ENCODE peak calls at places on chromosomes 3 and 15, in eight cellular contexts. One of them, this sample, is unnamed.

GRCh38 chr15:58165661-58166060 is 27.5 kb downstream of the AQP9 start:
- DNase-seq in omental fat pad: peak
- DNase-seq in iris pigment epithelial cell: peak
- DNase-seq in brain pericyte: no peak
- DNase-seq in AG04450: no peak
- DNase-seq in naive B cell: no peak
- DNase-seq in foreskin fibroblast: no peak
- DNase-seq in activated T-cell treated with anti-CD3 and anti-CD28 coated beads, Interleukin-2, amount 50 U/mL, for 72 hours: no peak
- DNase-seq in this sample: peak

GRCh38 chr3:138493804-138494606 is 59.6 kb downstream of the ESYT3 start:
- DNase-seq in omental fat pad: no peak
- DNase-seq in foreskin fibroblast: peak
- DNase-seq in activated T-cell treated with anti-CD3 and anti-CD28 coated beads, Interleukin-2, amount 50 U/mL, for 72 hours: no peak
- DNase-seq in AG04450: peak
- DNase-seq in brain pericyte: no peak
- DNase-seq in iris pigment epithelial cell: peak
- DNase-seq in naive B cell: no peak
- DNase-seq in this sample: no peak

GRCh38 chr3:35200056-35200455 is 439.3 kb upstream of the ARPP21 start:
- DNase-seq in iris pigment epithelial cell: peak
- DNase-seq in activated T-cell treated with anti-CD3 and anti-CD28 coated beads, Interleukin-2, amount 50 U/mL, for 72 hours: no peak
- DNase-seq in naive B cell: no peak
- DNase-seq in foreskin fibroblast: no peak
- DNase-seq in brain pericyte: no peak
- DNase-seq in AG04450: no peak
- DNase-seq in omental fat pad: no peak
- DNase-seq in this sample: peak

GRCh38 chr3:69120879-69121464 is 1.4 kb downstream of the LMOD3 start:
- DNase-seq in iris pigment epithelial cell: peak
- DNase-seq in activated T-cell treated with anti-CD3 and anti-CD28 coated beads, Interleukin-2, amount 50 U/mL, for 72 hours: peak
- DNase-seq in omental fat pad: peak
- DNase-seq in brain pericyte: peak
- DNase-seq in naive B cell: peak
- DNase-seq in AG04450: peak
- DNase-seq in foreskin fibroblast: peak
- DNase-seq in this sample: peak

GRCh38 chr15:34335176-34335575 is 2.4 kb downstream of the SLC12A6 start:
- DNase-seq in brain pericyte: no peak
- DNase-seq in foreskin fibroblast: peak
- DNase-seq in naive B cell: peak
- DNase-seq in omental fat pad: no peak
- DNase-seq in activated T-cell treated with anti-CD3 and anti-CD28 coated beads, Interleukin-2, amount 50 U/mL, for 72 hours: no peak
- DNase-seq in AG04450: no peak
- DNase-seq in iris pigment epithelial cell: peak
- DNase-seq in this sample: no peak

GRCh38 chr3:44509985-44510360 is 32.5 kb upstream of the ZNF445 start:
- DNase-seq in naive B cell: peak
- DNase-seq in brain pericyte: no peak
- DNase-seq in AG04450: no peak
- DNase-seq in foreskin fibroblast: no peak
- DNase-seq in omental fat pad: no peak
- DNase-seq in iris pigment epithelial cell: peak
- DNase-seq in activated T-cell treated with anti-CD3 and anti-CD28 coated beads, Interleukin-2, amount 50 U/mL, for 72 hours: no peak
- DNase-seq in this sample: no peak

GRCh38 chr15:29788433-29789034 is 33.7 kb downstream of the TJP1 start:
- DNase-seq in naive B cell: no peak
- DNase-seq in AG04450: no peak
- DNase-seq in omental fat pad: no peak
- DNase-seq in activated T-cell treated with anti-CD3 and anti-CD28 coated beads, Interleukin-2, amount 50 U/mL, for 72 hours: no peak
- DNase-seq in foreskin fibroblast: no peak
- DNase-seq in brain pericyte: no peak
- DNase-seq in iris pigment epithelial cell: no peak
- DNase-seq in this sample: peak

GRCh38 chr3:117989982-117990381 is 1044.7 kb downstream of the IGSF11 start:
- DNase-seq in brain pericyte: no peak
- DNase-seq in omental fat pad: no peak
- DNase-seq in iris pigment epithelial cell: no peak
- DNase-seq in foreskin fibroblast: no peak
- DNase-seq in activated T-cell treated with anti-CD3 and anti-CD28 coated beads, Interleukin-2, amount 50 U/mL, for 72 hours: no peak
- DNase-seq in naive B cell: no peak
- DNase-seq in AG04450: no peak
- DNase-seq in this sample: no peak

GRCh38 chr3:17140670-17141505 is 256.1 kb downstream of the PLCL2 start:
- DNase-seq in omental fat pad: no peak
- DNase-seq in iris pigment epithelial cell: peak
- DNase-seq in naive B cell: no peak
- DNase-seq in foreskin fibroblast: no peak
- DNase-seq in brain pericyte: no peak
- DNase-seq in AG04450: no peak
- DNase-seq in activated T-cell treated with anti-CD3 and anti-CD28 coated beads, Interleukin-2, amount 50 U/mL, for 72 hours: no peak
- DNase-seq in this sample: no peak

GRCh38 chr3:170436697-170437096 is 18.0 kb downstream of the CLDN11 start:
- DNase-seq in foreskin fibroblast: no peak
- DNase-seq in naive B cell: no peak
- DNase-seq in iris pigment epithelial cell: no peak
- DNase-seq in omental fat pad: no peak
- DNase-seq in activated T-cell treated with anti-CD3 and anti-CD28 coated beads, Interleukin-2, amount 50 U/mL, for 72 hours: no peak
- DNase-seq in brain pericyte: no peak
- DNase-seq in AG04450: no peak
- DNase-seq in this sample: no peak

GRCh38 chr3:44682182-44682896 is 30.1 kb upstream of the ZNF502 start:
- DNase-seq in brain pericyte: no peak
- DNase-seq in activated T-cell treated with anti-CD3 and anti-CD28 coated beads, Interleukin-2, amount 50 U/mL, for 72 hours: no peak
- DNase-seq in AG04450: no peak
- DNase-seq in iris pigment epithelial cell: peak
- DNase-seq in naive B cell: no peak
- DNase-seq in foreskin fibroblast: peak
- DNase-seq in omental fat pad: no peak
- DNase-seq in this sample: peak

GRCh38 chr3:17175187-17175839 is 290.6 kb downstream of the PLCL2 start:
- DNase-seq in omental fat pad: no peak
- DNase-seq in iris pigment epithelial cell: peak
- DNase-seq in AG04450: peak
- DNase-seq in activated T-cell treated with anti-CD3 and anti-CD28 coated beads, Interleukin-2, amount 50 U/mL, for 72 hours: no peak
- DNase-seq in naive B cell: no peak
- DNase-seq in brain pericyte: no peak
- DNase-seq in foreskin fibroblast: peak
- DNase-seq in this sample: peak

GRCh38 chr3:33467786-33468185 is 27.6 kb upstream of the UBP1 start:
- DNase-seq in brain pericyte: no peak
- DNase-seq in naive B cell: no peak
- DNase-seq in foreskin fibroblast: no peak
- DNase-seq in activated T-cell treated with anti-CD3 and anti-CD28 coated beads, Interleukin-2, amount 50 U/mL, for 72 hours: no peak
- DNase-seq in omental fat pad: no peak
- DNase-seq in AG04450: no peak
- DNase-seq in iris pigment epithelial cell: peak
- DNase-seq in this sample: peak

GRCh38 chr3:51715231-51716058 is 8.6 kb downstream of the GRM2 start:
- DNase-seq in naive B cell: no peak
- DNase-seq in activated T-cell treated with anti-CD3 and anti-CD28 coated beads, Interleukin-2, amount 50 U/mL, for 72 hours: no peak
- DNase-seq in AG04450: no peak
- DNase-seq in iris pigment epithelial cell: no peak
- DNase-seq in foreskin fibroblast: no peak
- DNase-seq in brain pericyte: no peak
- DNase-seq in omental fat pad: no peak
- DNase-seq in this sample: no peak